ENCODE peak calls at places on chromosome 12, in five cellular contexts. X is endothelial cell of umbilical vein, T is transverse colon, A is HL-60, I is breast epithelium. P is an unnamed sample.

GRCh38 chr12:53483225-53483978 is 15.9 kb downstream of the MAP3K12 start:
- DNase-seq in A (no peak), I (no peak), X (no peak), T (peak), P (peak)

GRCh38 chr12:41250748-41251147 is 62.6 kb downstream of the PDZRN4 start:
- DNase-seq in A (no peak), T (no peak), I (no peak), X (peak), P (no peak)

GRCh38 chr12:563250-563781 is 99.9 kb downstream of the NINJ2 start:
- DNase-seq in T (no peak), I (no peak), A (no peak), X (no peak), P (no peak)

GRCh38 chr12:6336079-6336858 is 5.6 kb downstream of the TNFRSF1A start:
- DNase-seq in X (peak), I (peak), T (peak), A (peak), P (peak)

GRCh38 chr12:12467701-12468218 is 94.9 kb downstream of the DUSP16 start:
- DNase-seq in X (no peak), T (peak), I (no peak), A (peak), P (no peak)

GRCh38 chr12:92294676-92295440 is 149.2 kb upstream of the BTG1 start:
- DNase-seq in T (no peak), X (no peak), A (no peak), I (no peak), P (no peak)

GRCh38 chr12:7905071-7905470 is 30.9 kb downstream of the SLC2A3 start:
- DNase-seq in A (no peak), T (no peak), X (peak), I (no peak), P (no peak)

GRCh38 chr12:7042847-7043246 is 17.7 kb upstream of the C1S start:
- DNase-seq in T (no peak), X (peak), I (no peak), A (no peak), P (no peak)

GRCh38 chr12:113456761-113457160 is 14.9 kb downstream of the LHX5 start:
- DNase-seq in A (no peak), T (no peak), X (no peak), I (no peak), P (no peak)

GRCh38 chr12:110613771-110614684 is at the start of gene TCTN1:
- DNase-seq in I (peak), X (peak), A (peak), T (peak), P (peak)

GRCh38 chr12:13179159-13180074 is 17.1 kb upstream of the EMP1 start:
- DNase-seq in A (peak), X (no peak), T (peak), I (no peak), P (peak)

GRCh38 chr12:76346236-76346635 is 2.0 kb downstream of the BBS10 start:
- DNase-seq in X (no peak), I (no peak), A (no peak), T (no peak), P (no peak)

GRCh38 chr12:70467476-70467875 is 101.4 kb downstream of the KCNMB4 start:
- DNase-seq in I (no peak), X (no peak), A (no peak), T (no peak), P (no peak)

GRCh38 chr12:94207467-94208432 is 59.4 kb downstream of the PLXNC1 start:
- DNase-seq in A (peak), I (no peak), T (peak), X (no peak), P (no peak)

GRCh38 chr12:6076340-6076739 is 48.1 kb downstream of the VWF start:
- DNase-seq in A (no peak), X (no peak), I (no peak), T (no peak), P (no peak)

DNA sequence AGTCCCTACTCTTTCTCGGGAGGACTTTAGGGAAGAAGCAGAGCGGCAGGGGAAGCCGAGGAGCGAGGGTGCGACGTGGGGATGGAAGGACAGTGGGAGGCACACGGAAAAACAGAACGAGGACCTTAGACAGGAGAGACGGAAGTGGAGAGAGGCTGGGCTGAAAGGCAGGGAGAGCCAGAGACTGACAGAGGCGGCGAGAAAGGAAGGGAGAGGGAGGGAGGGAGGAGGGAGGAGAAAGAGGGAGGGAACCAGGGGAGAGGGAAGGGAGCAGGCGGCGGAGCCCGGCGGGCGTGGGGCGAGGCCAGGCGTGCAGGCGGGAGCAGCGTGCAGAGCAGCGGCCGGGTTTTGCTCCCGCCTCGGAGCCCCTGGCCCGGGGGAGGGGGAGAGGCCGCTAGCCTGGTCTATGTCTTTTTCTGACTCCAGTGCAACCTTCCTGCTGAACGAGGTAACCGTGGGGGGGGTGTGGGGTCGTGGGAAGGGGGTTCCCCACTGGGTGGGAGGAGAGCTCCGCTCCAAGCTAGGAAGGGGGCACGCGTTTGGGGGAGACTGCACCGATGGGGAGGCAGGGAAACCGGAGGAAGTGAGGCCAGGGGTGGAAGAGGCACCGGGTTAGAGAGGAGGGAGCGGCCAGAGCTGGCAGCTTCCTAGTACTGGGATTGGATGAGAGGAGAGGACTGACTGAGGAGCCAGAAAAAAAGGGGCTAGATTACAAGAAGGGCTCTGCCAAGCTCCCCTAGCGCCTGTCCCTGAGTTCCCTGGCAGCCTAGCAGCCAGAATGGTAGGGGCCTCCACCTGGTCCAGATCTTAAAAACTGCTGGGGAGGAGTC is 2.8 kb upstream of the CACNB3 start:
- DNase-seq in I (peak), T (peak), X (peak), A (peak), P (peak)
- TF ChIP-seq POLR2AphosphoS5 in I (peak), T (peak), X (peak), A (peak), P (peak)

GRCh38 chr12:105025890-105026289 is 39.8 kb downstream of the NOPCHAP1 start:
- DNase-seq in T (peak), X (peak), I (no peak), A (no peak), P (peak)
- H3K27ac ChIP-seq in T (peak), X (no peak), I (peak), A (no peak), P (peak)

GRCh38 chr12:89395712-89396111 is 43.4 kb upstream of the DUSP6 start:
- DNase-seq in I (no peak), T (no peak), A (no peak), X (no peak), P (no peak)
- TF ChIP-seq CTCF in I (no peak), T (no peak), A (no peak), X (no peak), P (no peak)

GRCh38 chr12:52032431-52032796 is 18.8 kb upstream of the NR4A1 start:
- DNase-seq in T (peak), A (no peak), X (peak), I (peak), P (peak)
- TF ChIP-seq POLR2AphosphoS5 in T (peak), A (no peak), X (no peak), I (no peak), P (no peak)

DNA sequence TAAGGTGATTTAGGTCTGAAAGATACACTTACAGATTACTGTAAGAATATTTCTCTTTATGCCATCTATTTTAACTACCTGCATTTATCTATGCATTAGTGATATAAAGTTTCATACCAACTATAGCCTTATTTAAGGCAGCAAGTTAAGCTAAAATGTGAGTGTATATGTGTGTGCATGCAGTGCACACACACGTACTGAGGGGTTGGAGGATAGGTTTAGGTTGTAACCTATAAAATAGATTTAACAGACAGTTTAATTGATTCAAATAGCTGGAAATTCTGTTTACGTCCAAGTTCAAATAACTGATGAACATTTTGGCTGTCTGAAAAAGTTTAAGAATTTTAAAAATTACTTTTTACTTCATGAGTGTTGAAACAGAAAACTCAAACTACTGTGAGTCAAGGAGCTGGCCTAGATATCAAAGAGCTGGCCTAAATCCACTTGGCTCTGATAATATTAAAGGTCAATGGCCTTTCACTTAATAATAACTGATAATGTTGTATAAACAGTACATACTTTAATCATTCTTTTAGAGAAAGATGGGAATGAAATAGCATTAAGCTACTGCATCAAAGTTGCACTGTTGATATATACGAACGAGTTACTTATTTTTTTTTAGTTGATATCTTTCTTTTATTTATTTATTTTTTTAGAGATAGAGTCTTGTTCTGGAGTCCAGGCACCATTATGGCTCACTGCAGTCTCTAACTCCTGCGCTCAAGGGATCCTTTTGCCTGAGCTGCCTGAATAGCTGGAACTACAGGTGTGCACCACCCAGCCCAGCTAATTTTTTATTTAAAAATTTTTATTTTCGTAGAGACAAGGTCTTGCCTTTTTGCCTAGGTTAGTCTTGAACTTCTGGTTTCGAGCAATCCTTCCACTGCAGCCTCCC is 13.8 kb upstream of the KCNJ8 start:
- DNase-seq in I (no peak), A (no peak), X (no peak), T (no peak), P (no peak)
- H3K27ac ChIP-seq in I (no peak), A (no peak), X (no peak), T (no peak), P (no peak)

GRCh38 chr12:2876431-2877046 is 435 bp downstream of the FOXM1 start:
- DNase-seq in I (no peak), A (no peak), X (no peak), T (no peak), P (peak)

GRCh38 chr12:2877959-2878732 is 1.1 kb downstream of the RHNO1 start:
- DNase-seq in X (peak), A (no peak), T (no peak), I (no peak), P (peak)

GRCh38 chr12:2879853-2880252 is 2.8 kb downstream of the RHNO1 start:
- DNase-seq in A (no peak), T (no peak), X (no peak), I (no peak), P (peak)

GRCh38 chr12:2877047-2877958 is at the start of the genes FOXM1 and RHNO1:
- DNase-seq in X (peak), T (peak), A (peak), I (peak), P (peak)
- TF ChIP-seq CTCF in X (peak), T (no peak), A (no peak), I (no peak), P (no peak)

GRCh38 chr12:105922670-105923102 is 216.1 kb downstream of the NUAK1 start:
- DNase-seq in X (peak), T (no peak), I (no peak), A (no peak), P (no peak)
- TF ChIP-seq POLR2AphosphoS5 in X (no peak), T (no peak), I (no peak), A (no peak), P (peak)